ENCODE peak calls at places on chromosomes 11 and 22, in four cellular contexts. B is K562, R is GM12892, O is HepG2. F is an unnamed sample.

GRCh38 chr11:121578216-121579063 is 125.7 kb upstream of the SORL1-AS1 start:
- DNase-seq in B (no peak), R (no peak), O (no peak), F (no peak)

GRCh38 chr11:19441752-19442553 is 201.2 kb upstream of the E2F8 start:
- DNase-seq in B (peak), R (peak), O (no peak), F (peak)

GRCh38 chr11:66987158-66987620 is 12.1 kb downstream of the C11orf86 start:
- DNase-seq in B (peak), R (no peak), O (no peak), F (no peak)

GRCh38 chr22:46970411-46971123 is 208.1 kb downstream of the TBC1D22A start:
- DNase-seq in B (no peak), R (no peak), O (no peak), F (no peak)

GRCh38 chr11:64755681-64756361 is 4.0 kb downstream of the PYGM start:
- DNase-seq in B (no peak), R (no peak), O (no peak), F (no peak)

GRCh38 chr11:16759857-16760256 is 21.4 kb downstream of the C11orf58 start:
- DNase-seq in B (no peak), R (no peak), O (no peak), F (no peak)

GRCh38 chr11:19785265-19785664 is 72.6 kb downstream of the NAV2 start:
- DNase-seq in B (no peak), R (no peak), O (no peak), F (no peak)

GRCh38 chr11:68328374-68329091 is 16.1 kb downstream of the LRP5 start:
- DNase-seq in B (no peak), R (no peak), O (peak), F (no peak)

GRCh38 chr11:72683782-72684200 is 9.6 kb upstream of the PDE2A start:
- DNase-seq in B (peak), R (peak), O (peak), F (peak)

GRCh38 chr11:130315354-130315970 is 745 bp upstream of the ZBTB44 start:
- DNase-seq in B (no peak), R (peak), O (no peak), F (peak)

GRCh38 chr11:93209476-93209875 is 11.7 kb upstream of the SLC36A4 start:
- DNase-seq in B (no peak), R (no peak), O (no peak), F (no peak)

GRCh38 chr11:64204464-64204989 is 2.0 kb upstream of the FERMT3 start:
- DNase-seq in B (peak), R (peak), O (peak), F (peak)

GRCh38 chr11:125070699-125071254 is 7.7 kb downstream of the SLC37A2 start:
- DNase-seq in B (peak), R (peak), O (peak), F (no peak)

GRCh38 chr11:130774703-130775102 is 141.6 kb downstream of the SNX19 start:
- DNase-seq in B (no peak), R (no peak), O (no peak), F (no peak)

GRCh38 chr11:123588117-123588815 is 66.2 kb downstream of the SCN3B start:
- DNase-seq in B (no peak), R (no peak), O (peak), F (no peak)

GRCh38 chr11:112878228-112878627 is 83.0 kb upstream of the NCAM1 start:
- DNase-seq in B (no peak), R (no peak), O (no peak), F (no peak)

GRCh38 chr22:26432619-26433311 is 3.7 kb downstream of the ASPHD2 start:
- DNase-seq in B (no peak), R (no peak), O (no peak), F (no peak)

GRCh38 chr11:45209904-45210699 is 63.7 kb downstream of the PRDM11 start:
- DNase-seq in B (no peak), R (no peak), O (no peak), F (no peak)

GRCh38 chr22:47927811-47928210 is 1165.4 kb downstream of the TBC1D22A start:
- DNase-seq in B (no peak), R (no peak), O (no peak), F (no peak)

GRCh38 chr11:107741044-107741823 is 29.4 kb upstream of the SLN start:
- DNase-seq in B (peak), R (peak), O (peak), F (peak)

GRCh38 chr11:68181719-68182451 is 31.2 kb downstream of the KMT5B start:
- DNase-seq in B (no peak), R (no peak), O (no peak), F (no peak)

GRCh38 chr11:117478126-117478856 is 150.6 kb downstream of the CEP164 start:
- DNase-seq in B (no peak), R (no peak), O (no peak), F (no peak)

GRCh38 chr11:44223261-44223660 is 86.7 kb downstream of the ALX4 start:
- DNase-seq in B (no peak), R (no peak), O (no peak), F (no peak)

GRCh38 chr11:61160487-61161189 is 588 bp downstream of the VPS37C start:
- DNase-seq in B (no peak), R (no peak), O (no peak), F (no peak)

GRCh38 chr22:23504522-23504921 is 75.6 kb downstream of the IGLL1 start:
- DNase-seq in B (no peak), R (no peak), O (no peak), F (no peak)

GRCh38 chr11:73139476-73140198 is 2.5 kb downstream of the FCHSD2 start:
- DNase-seq in B (no peak), R (no peak), O (peak), F (no peak)

GRCh38 chr11:16799890-16800289 is 61.4 kb downstream of the C11orf58 start:
- DNase-seq in B (no peak), R (no peak), O (no peak), F (no peak)

GRCh38 chr11:80227915-80228314 is 787.1 kb upstream of the TENM4 start:
- DNase-seq in B (no peak), R (no peak), O (no peak), F (no peak)

GRCh38 chr11:29773656-29774264 is 243.1 kb downstream of the KCNA4 start:
- DNase-seq in B (no peak), R (no peak), O (no peak), F (no peak)

GRCh38 chr11:61967924-61968757 is 707 bp upstream of the FTH1 start:
- DNase-seq in B (peak), R (peak), O (peak), F (no peak)

GRCh38 chr11:27973851-27974536 is 134.0 kb downstream of the KIF18A start:
- DNase-seq in B (no peak), R (no peak), O (no peak), F (no peak)

GRCh38 chr11:117281159-117281558 is 10.0 kb upstream of the BACE1-AS start:
- DNase-seq in B (no peak), R (no peak), O (no peak), F (no peak)

GRCh38 chr11:68688881-68689280 is 4.5 kb downstream of the GAL start:
- DNase-seq in B (no peak), R (no peak), O (no peak), F (no peak)

GRCh38 chr22:42670921-42671709 is 21.9 kb upstream of the CYB5R3 start:
- DNase-seq in B (no peak), R (no peak), O (no peak), F (no peak)

GRCh38 chr11:119992171-119993051 is 145.5 kb downstream of the TRIM29 start:
- DNase-seq in B (no peak), R (no peak), O (no peak), F (no peak)

GRCh38 chr11:88208742-88209141 is 33.5 kb upstream of the RAB38 start:
- DNase-seq in B (no peak), R (no peak), O (no peak), F (no peak)

GRCh38 chr11:77471520-77472234 is 2.2 kb downstream of the PAK1 start:
- DNase-seq in B (no peak), R (no peak), O (peak), F (no peak)

GRCh38 chr11:2951235-2952110 is 22.3 kb upstream of the PHLDA2 start:
- DNase-seq in B (no peak), R (no peak), O (no peak), F (no peak)
- TF ChIP-seq TAF1 in B (no peak), R (no peak), O (no peak), F (no peak)

GRCh38 chr11:103234974-103235373 is 125.7 kb downstream of the DYNC2H1 start:
- DNase-seq in B (no peak), R (no peak), O (no peak), F (no peak)
- TF ChIP-seq TAF1 in B (no peak), R (no peak), O (no peak), F (no peak)

DNA sequence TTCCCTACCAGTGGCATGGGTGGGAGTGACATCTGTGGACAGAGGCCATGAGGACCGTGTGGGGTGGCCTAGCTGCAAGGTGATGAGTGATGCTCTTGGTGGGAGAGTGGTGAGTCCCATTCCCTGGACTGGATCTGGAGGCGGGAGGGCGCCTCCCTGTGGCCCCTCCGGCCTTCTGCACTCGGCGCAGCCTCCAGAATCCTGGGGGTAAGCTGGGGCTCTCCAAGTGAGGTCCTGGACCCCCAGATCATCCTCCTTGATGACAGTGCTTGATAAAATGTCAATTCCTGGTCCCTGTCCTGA is 32.3 kb upstream of the PRR5 start:
- DNase-seq in B (peak), R (no peak), O (no peak), F (no peak)
- TF ChIP-seq TAF1 in B (no peak), R (no peak), O (no peak), F (no peak)

GRCh38 chr11:129041611-129042018 is 98.9 kb upstream of the TP53AIP1 start:
- DNase-seq in B (no peak), R (no peak), O (no peak), F (no peak)
- TF ChIP-seq TAF1 in B (no peak), R (no peak), O (no peak), F (no peak)

DNA sequence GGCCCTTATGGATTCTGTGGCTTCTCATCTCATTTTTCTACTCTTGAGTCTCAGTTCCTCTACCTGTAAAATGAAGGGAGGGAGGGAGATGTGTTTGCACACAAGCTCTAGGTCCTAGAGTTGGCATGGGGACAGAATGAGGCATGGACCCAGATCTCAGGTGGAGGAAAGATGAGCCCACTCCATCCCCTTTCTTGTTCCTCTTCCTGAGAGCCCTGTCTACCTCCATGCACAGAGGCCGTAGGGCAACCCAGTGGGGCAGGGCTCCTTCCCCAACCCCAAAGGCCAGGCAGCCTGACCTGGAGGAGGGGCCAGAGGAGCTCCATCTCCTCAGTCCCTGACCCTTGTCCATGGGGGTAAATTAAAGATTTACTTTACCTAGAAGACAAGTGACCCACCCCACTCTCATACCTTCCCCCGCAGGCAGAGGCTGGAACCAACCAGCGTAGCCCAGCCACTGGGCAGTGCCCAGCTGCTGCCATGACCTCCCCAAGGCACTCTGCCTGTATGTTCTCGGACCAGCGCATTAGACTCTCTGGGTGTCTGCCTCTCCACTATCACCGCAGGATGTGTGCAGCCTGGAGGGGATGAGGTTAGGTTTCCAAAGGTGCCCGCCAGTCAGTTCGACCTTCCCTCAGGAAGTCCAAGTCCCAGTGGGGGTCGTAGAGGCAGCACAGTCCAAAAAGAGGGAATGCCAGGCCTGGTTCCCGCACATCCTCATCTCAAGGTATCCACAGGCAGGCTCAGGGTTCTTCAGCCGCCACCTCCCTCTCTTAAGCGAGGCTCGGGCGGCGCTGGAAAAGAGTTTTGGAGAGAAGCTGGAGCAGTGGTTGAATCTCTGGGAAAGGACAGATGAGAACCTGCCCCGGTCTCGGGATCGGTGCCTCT is 3.0 kb downstream of the SMTN start:
- DNase-seq in B (peak), R (peak), O (no peak), F (peak)
- TF ChIP-seq TAF1 in B (no peak), R (no peak), O (no peak), F (no peak)

GRCh38 chr22:38756631-38757463 is 1.0 kb upstream of the SUN2 start:
- DNase-seq in B (no peak), R (no peak), O (no peak), F (no peak)
- TF ChIP-seq TAF1 in B (no peak), R (no peak), O (no peak), F (no peak)

DNA sequence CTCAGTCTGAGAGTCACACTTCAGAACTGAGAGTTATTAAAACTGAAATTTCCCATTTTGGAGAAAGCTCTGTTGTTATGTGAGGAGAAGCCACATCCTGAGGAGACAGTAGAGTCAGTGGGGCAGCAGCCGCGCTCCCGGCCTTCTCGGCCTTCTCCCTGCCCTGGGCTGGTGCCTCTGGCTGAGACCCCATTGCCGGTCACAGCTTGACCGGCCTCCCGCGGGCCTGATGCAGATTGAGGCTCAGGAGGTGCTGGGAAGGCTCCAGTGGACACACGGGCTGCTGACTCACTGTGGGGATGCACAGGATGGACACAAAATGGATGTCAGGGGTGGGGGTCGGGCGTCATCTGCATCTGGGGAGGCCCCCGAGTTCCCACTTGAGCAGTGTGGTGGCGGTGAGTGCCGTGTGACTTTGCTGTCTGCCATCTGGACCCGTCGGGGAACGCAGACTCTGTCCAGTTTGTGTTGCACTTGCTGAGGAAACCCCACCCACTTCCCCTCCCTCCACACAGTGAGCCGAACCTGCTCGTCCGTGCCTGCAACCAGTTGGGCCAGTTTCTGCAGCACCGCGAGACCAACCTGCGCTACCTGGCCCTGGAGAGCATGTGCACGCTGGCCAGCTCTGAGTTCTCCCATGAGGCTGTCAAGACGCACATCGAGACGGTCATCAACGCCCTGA is 50.1 kb downstream of the MUC6 start:
- DNase-seq in B (no peak), R (no peak), O (no peak), F (no peak)
- TF ChIP-seq TAF1 in B (no peak), R (no peak), O (no peak), F (no peak)

GRCh38 chr11:111574373-111575230 is 27.6 kb upstream of the SIK2 start:
- DNase-seq in B (no peak), R (no peak), O (no peak), F (no peak)
- TF ChIP-seq TAF1 in B (no peak), R (no peak), O (no peak), F (no peak)

GRCh38 chr22:35605787-35606492 is 11.2 kb downstream of the MB start:
- DNase-seq in B (no peak), R (no peak), O (no peak), F (no peak)

GRCh38 chr22:35606916-35607315 is 10.2 kb downstream of the MB start:
- DNase-seq in B (no peak), R (no peak), O (no peak), F (no peak)

GRCh38 chr22:35601743-35602633 is 15.1 kb downstream of the MB start:
- DNase-seq in B (no peak), R (no peak), O (no peak), F (no peak)

GRCh38 chr22:35608088-35608487 is 9.0 kb downstream of the MB start:
- DNase-seq in B (no peak), R (no peak), O (no peak), F (no peak)

DNA sequence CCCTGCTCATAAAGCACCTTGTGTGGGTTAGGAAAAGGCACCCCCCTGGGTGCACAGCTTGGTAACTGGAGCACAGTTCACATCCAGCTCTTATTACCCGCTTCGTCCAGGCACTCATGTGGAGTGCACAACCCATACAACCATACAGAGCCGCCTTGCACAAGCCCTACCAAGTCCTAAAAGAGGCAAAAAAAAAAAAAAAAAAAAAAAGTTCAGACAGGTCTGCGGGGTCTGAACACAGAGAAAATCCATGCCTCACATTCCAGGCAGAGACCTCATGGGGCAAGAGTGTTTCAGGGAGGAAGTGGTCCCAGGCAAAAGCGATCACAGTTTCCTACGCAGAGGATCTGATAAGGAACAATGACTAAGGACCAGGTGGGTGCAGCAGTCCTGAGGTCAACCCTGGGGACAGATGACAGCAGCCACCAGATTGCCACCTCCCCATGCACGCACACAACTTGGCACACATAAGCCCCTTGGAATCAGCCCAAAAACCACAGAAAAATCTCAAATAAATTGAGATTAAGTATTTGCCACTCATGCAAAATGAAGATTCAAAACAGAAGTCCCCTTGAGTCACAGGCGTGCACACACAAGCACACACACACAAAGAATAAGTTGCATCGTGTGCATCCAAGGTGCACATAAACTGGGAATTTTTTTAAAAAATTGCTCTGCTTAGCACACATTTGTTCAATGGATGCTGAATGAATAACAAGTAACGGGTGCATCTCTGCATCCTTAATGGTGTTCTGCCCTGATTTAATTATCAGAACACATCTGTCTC is 12.3 kb downstream of the MB start:
- DNase-seq in B (peak), R (no peak), O (no peak), F (no peak)
- TF ChIP-seq TAF1 in B (no peak), R (no peak), O (no peak), F (no peak)